ENCODE peak calls at places on chromosomes 11 and 22, in seven cellular contexts. G is A549, F is endodermal cell, P is HFFc6, S is memory B cell, A is germinal center, M is kidney tubule cell. Y is an unnamed sample.

GRCh38 chr11:57597461-57597892 is at the start of gene SERPING1:
- DNase-seq in G (no peak), F (peak), P (no peak), S (no peak), A (no peak), M (no peak), Y (no peak)

GRCh38 chr11:45104006-45104789 is 42.2 kb upstream of the PRDM11 start:
- DNase-seq in G (no peak), F (no peak), P (no peak), S (peak), A (no peak), M (no peak), Y (no peak)

GRCh38 chr11:76990628-76991027 is 43.6 kb upstream of the B3GNT6 start:
- DNase-seq in G (no peak), F (no peak), P (no peak), S (no peak), A (no peak), M (no peak), Y (no peak)

GRCh38 chr11:18063131-18063530 is 17.1 kb upstream of the TPH1 start:
- DNase-seq in G (no peak), F (no peak), P (no peak), S (no peak), A (no peak), M (peak), Y (no peak)

GRCh38 chr11:64801591-64802369 is 1.2 kb downstream of the MAP4K2 start:
- DNase-seq in G (no peak), F (no peak), P (no peak), S (no peak), A (peak), M (no peak), Y (no peak)

GRCh38 chr11:5364214-5364613 is 12.9 kb downstream of the OR51B6 start:
- DNase-seq in G (no peak), F (no peak), P (peak), S (no peak), A (no peak), M (peak), Y (peak)

GRCh38 chr22:37924386-37925065 is 18.4 kb downstream of the MICALL1 start:
- DNase-seq in G (no peak), F (no peak), P (no peak), S (no peak), A (no peak), M (no peak), Y (no peak)

GRCh38 chr11:103800406-103801114 is 235.9 kb upstream of the DDI1 start:
- DNase-seq in G (no peak), F (peak), P (no peak), S (no peak), A (no peak), M (no peak), Y (no peak)

GRCh38 chr11:2466869-2467694 is 22.3 kb downstream of the KCNQ1 start:
- DNase-seq in G (no peak), F (peak), P (no peak), S (no peak), A (no peak), M (no peak), Y (no peak)

GRCh38 chr11:125451400-125452124 is 44.5 kb downstream of the FEZ1 start:
- DNase-seq in G (no peak), F (peak), P (no peak), S (no peak), A (no peak), M (peak), Y (peak)

GRCh38 chr22:47767403-47767802 is 1005.0 kb downstream of the TBC1D22A start:
- DNase-seq in G (no peak), F (no peak), P (no peak), S (no peak), A (no peak), M (no peak), Y (no peak)

GRCh38 chr11:35487532-35488078 is 37.8 kb downstream of the PAMR1 start:
- DNase-seq in G (no peak), F (peak), P (peak), S (no peak), A (no peak), M (peak), Y (no peak)

GRCh38 chr22:38148252-38148651 is 33.4 kb downstream of the PLA2G6 start:
- DNase-seq in G (no peak), F (peak), P (no peak), S (no peak), A (no peak), M (peak), Y (peak)

GRCh38 chr22:48331266-48331665 is 1496.4 kb downstream of the BRD1 start:
- DNase-seq in G (no peak), F (no peak), P (no peak), S (no peak), A (no peak), M (no peak), Y (no peak)

GRCh38 chr11:111707039-111707690 is 59.0 kb downstream of the PPP2R1B start:
- DNase-seq in G (no peak), F (no peak), P (peak), S (no peak), A (no peak), M (no peak), Y (no peak)

GRCh38 chr22:50683086-50683993 is 10.7 kb downstream of the SHANK3 start:
- DNase-seq in G (no peak), F (no peak), P (no peak), S (no peak), A (no peak), M (no peak), Y (no peak)

GRCh38 chr11:120710354-120711187 is 199.0 kb downstream of the GRIK4 start:
- DNase-seq in G (peak), F (peak), P (peak), S (no peak), A (no peak), M (peak), Y (peak)

GRCh38 chr11:1830119-1830499 is 4.7 kb upstream of the SYT8 start:
- DNase-seq in G (no peak), F (no peak), P (no peak), S (peak), A (no peak), M (no peak), Y (no peak)

GRCh38 chr11:62556102-62556871 is 9.7 kb upstream of the AHNAK start:
- DNase-seq in G (peak), F (peak), P (peak), S (peak), A (peak), M (peak), Y (peak)

GRCh38 chr11:88231894-88232482 is 56.7 kb upstream of the RAB38 start:
- DNase-seq in G (peak), F (peak), P (peak), S (no peak), A (peak), M (peak), Y (peak)

GRCh38 chr11:130097285-130097684 is 27.6 kb downstream of the APLP2 start:
- DNase-seq in G (no peak), F (no peak), P (no peak), S (no peak), A (no peak), M (no peak), Y (no peak)

Y was measured in kidney glomerular epithelial cell.